ENCODE peak calls at places on chromosomes 2 and 18, in nine cellular contexts. W is activated CD8-positive, alpha-beta memory T cell treated with anti-CD3 and anti-CD28 coated beads, Interleukin-2, amount 50 U/mL, for 48 hours; H is posterior cingulate gyrus; B is ureter; U is NCI-H2029 treated with DMSO at 0.1 percent for 48 hours; E is B cell; T is epithelial cell of esophagus; F is HEK293T; Q is Daoy. V is an unnamed sample.

GRCh38 chr2:169069341-169069740 is at the start of gene DHRS9:
- DNase-seq in B (no peak), Q (peak), U (no peak), E (no peak), W (peak), H (no peak), T (peak), F (no peak), V (no peak)

GRCh38 chr2:171522057-171522803 is at the start of gene CYBRD1:
- DNase-seq in B (peak), F (peak), W (peak), T (peak), Q (peak), U (no peak), E (peak), H (peak), V (peak)

GRCh38 chr18:58788971-58789797 is 75.5 kb upstream of the ZNF532 start:
- DNase-seq in U (no peak), H (peak), T (peak), W (no peak), E (no peak), Q (peak), B (no peak), F (peak), V (no peak)

GRCh38 chr2:163558286-163559009 is 177.4 kb downstream of the FIGN start:
- DNase-seq in T (no peak), H (no peak), W (no peak), Q (no peak), B (no peak), E (no peak), F (no peak), U (no peak), V (no peak)

GRCh38 chr2:64367444-64367843 is 86.5 kb upstream of the LGALSL start:
- DNase-seq in E (no peak), T (no peak), U (no peak), Q (no peak), B (no peak), F (no peak), H (no peak), W (no peak), V (no peak)

GRCh38 chr18:11251229-11251890 is 102.0 kb upstream of the PIEZO2 start:
- DNase-seq in H (no peak), W (no peak), U (no peak), E (no peak), B (no peak), T (no peak), F (no peak), Q (no peak), V (no peak)

GRCh38 chr2:164141271-164141670 is 405.5 kb upstream of the FIGN start:
- DNase-seq in H (no peak), Q (no peak), B (no peak), U (no peak), W (no peak), F (no peak), E (no peak), T (no peak), V (no peak)

GRCh38 chr2:119227346-119227745 is 3.7 kb downstream of the STEAP3 start:
- DNase-seq in B (no peak), H (peak), Q (no peak), F (no peak), W (no peak), U (no peak), E (no peak), T (no peak), V (no peak)

GRCh38 chr2:53004413-53004812 is 763.2 kb upstream of the CHAC2 start:
- DNase-seq in T (no peak), U (no peak), E (no peak), W (no peak), H (no peak), B (no peak), F (no peak), Q (no peak), V (no peak)

GRCh38 chr2:120638450-120638849 is 97.2 kb upstream of the GLI2 start:
- DNase-seq in Q (no peak), U (no peak), T (no peak), E (no peak), F (no peak), B (no peak), W (no peak), H (no peak), V (no peak)